ENCODE peak calls at places on chromosomes 4 and X, in eight cellular contexts. F, R, K, O, C, H, E and I are unnamed samples.

GRCh38 chr4:168765726-168766125 is 244.3 kb downstream of the CBR4 start:
- DNase-seq in C (no peak), F (no peak), E (no peak), H (no peak), R (no peak), O (peak), K (no peak), I (no peak)

GRCh38 chrX:2609431-2610238 is 81.5 kb upstream of the CD99 start:
- DNase-seq in K (no peak), F (no peak), H (no peak), R (no peak), O (peak), C (no peak), E (no peak), I (no peak)

GRCh38 chr4:105666693-105667092 is 41.8 kb downstream of the INTS12 start:
- DNase-seq in K (peak), H (no peak), C (peak), E (no peak), R (no peak), O (peak), F (no peak), I (no peak)

GRCh38 chrX:13081385-13082285 is 37.2 kb upstream of the FAM9C start:
- DNase-seq in K (no peak), E (no peak), R (no peak), C (no peak), O (peak), H (no peak), F (no peak), I (no peak)

GRCh38 chr4:87785858-87786509 is 13.4 kb upstream of the IBSP start:
- DNase-seq in E (no peak), R (peak), F (no peak), K (no peak), C (no peak), H (no peak), O (no peak), I (peak)

GRCh38 chr4:86935833-86936721 is 1.3 kb downstream of the AFF1 start:
- DNase-seq in E (no peak), C (no peak), H (no peak), F (peak), O (peak), R (no peak), K (peak), I (peak)

GRCh38 chr4:151744614-151745013 is 16.2 kb downstream of the GATB start:
- DNase-seq in K (peak), H (peak), R (no peak), O (peak), C (no peak), F (no peak), E (no peak), I (no peak)

GRCh38 chr4:3525532-3526430 is 6.4 kb downstream of the LRPAP1 start:
- DNase-seq in H (no peak), F (no peak), R (peak), K (no peak), E (no peak), O (no peak), C (no peak), I (peak)

GRCh38 chr4:86644892-86645291 is 50.8 kb downstream of the PTPN13 start:
- DNase-seq in R (no peak), E (no peak), O (no peak), F (no peak), C (no peak), K (no peak), H (no peak), I (no peak)

GRCh38 chr4:158236304-158237030 is 26.2 kb downstream of the TMEM144 start:
- DNase-seq in F (no peak), O (no peak), C (no peak), K (no peak), R (no peak), H (no peak), E (no peak), I (no peak)

GRCh38 chrX:71532078-71532752 is 689 bp upstream of the OGT start:
- DNase-seq in E (no peak), F (no peak), R (no peak), O (peak), C (peak), K (peak), H (no peak), I (no peak)

GRCh38 chr4:20323991-20324390 is 72.3 kb downstream of the SLIT2 start:
- DNase-seq in R (no peak), H (no peak), C (no peak), K (no peak), E (no peak), F (no peak), O (peak), I (no peak)

GRCh38 chr4:147590249-147590920 is 26.8 kb upstream of the TMEM184C start:
- DNase-seq in E (peak), R (no peak), F (no peak), K (peak), H (peak), O (peak), C (peak), I (no peak)

GRCh38 chrX:54419559-54420302 is 20.5 kb upstream of the TSR2 start:
- DNase-seq in R (no peak), H (no peak), C (no peak), F (no peak), K (no peak), E (no peak), O (no peak), I (no peak)

GRCh38 chr4:55609393-55609821 is 17.4 kb upstream of the PDCL2 start:
- DNase-seq in F (no peak), K (no peak), R (no peak), C (no peak), H (no peak), O (peak), E (no peak), I (no peak)

GRCh38 chrX:11944486-11944885 is 186.4 kb downstream of the MSL3 start:
- DNase-seq in R (no peak), O (peak), C (no peak), H (no peak), E (no peak), K (peak), F (no peak), I (no peak)

GRCh38 chr4:55444822-55445221 is 49.1 kb downstream of the TMEM165 start:
- DNase-seq in R (no peak), E (no peak), H (no peak), F (no peak), O (peak), C (peak), K (peak), I (no peak)

GRCh38 chr4:168501407-168501806 is 4.6 kb downstream of the PALLD start:
- DNase-seq in E (no peak), K (no peak), C (no peak), R (no peak), O (no peak), H (no peak), F (no peak), I (no peak)

GRCh38 chrX:154309041-154309775 is 13.6 kb downstream of the TKTL1 start:
- DNase-seq in E (no peak), K (no peak), H (no peak), F (no peak), O (no peak), C (no peak), R (peak), I (peak)

GRCh38 chrX:83934220-83934619 is 73.3 kb downstream of the CYLC1 start:
- DNase-seq in F (no peak), O (no peak), C (no peak), K (no peak), H (no peak), R (no peak), E (no peak), I (no peak)

GRCh38 chr4:18934197-18934596 is 912.6 kb upstream of the LCORL start:
- DNase-seq in O (peak), H (no peak), C (no peak), E (no peak), R (no peak), F (no peak), K (no peak), I (no peak)

GRCh38 chr4:118265312-118266144 is 87.3 kb downstream of the PRSS12 start:
- DNase-seq in R (no peak), O (no peak), C (no peak), K (no peak), H (no peak), E (no peak), F (no peak), I (peak)

GRCh38 chr4:185640809-185641675 is 105.7 kb upstream of the PDLIM3 start:
- DNase-seq in R (no peak), C (peak), K (no peak), E (peak), F (no peak), O (peak), H (peak), I (no peak)

GRCh38 chrX:39729834-39730670 is 367.7 kb downstream of the BCOR start:
- DNase-seq in E (no peak), K (no peak), H (no peak), F (peak), R (no peak), C (no peak), O (no peak), I (no peak)

GRCh38 chr4:113869743-113870375 is 108.3 kb upstream of the CAMK2D start:
- DNase-seq in O (peak), F (no peak), E (no peak), H (no peak), C (no peak), R (no peak), K (no peak), I (no peak)

GRCh38 chr4:110962616-110963015 is 339.7 kb upstream of the PITX2 start:
- DNase-seq in C (no peak), K (no peak), E (no peak), H (no peak), O (no peak), F (no peak), R (no peak), I (no peak)

GRCh38 chr4:6695660-6696581 is 2.2 kb downstream of the S100P start:
- DNase-seq in K (no peak), R (no peak), E (no peak), C (no peak), H (no peak), F (no peak), O (no peak), I (peak)

GRCh38 chr4:40969499-40969898 is 219.7 kb downstream of the NSUN7 start:
- DNase-seq in C (no peak), H (no peak), K (no peak), R (no peak), F (no peak), O (no peak), E (no peak), I (no peak)

GRCh38 chr4:168928875-168929274 is 81.2 kb downstream of the CBR4 start:
- DNase-seq in R (no peak), H (no peak), F (no peak), O (no peak), C (no peak), K (no peak), E (no peak), I (no peak)

GRCh38 chr4:94446386-94446785 is 5.4 kb upstream of the PDLIM5 start:
- DNase-seq in R (no peak), C (peak), F (no peak), E (no peak), K (no peak), H (peak), O (peak), I (no peak)

GRCh38 chr4:155946486-155946885 is 7.2 kb downstream of the CTSO start:
- DNase-seq in C (no peak), O (peak), F (no peak), R (no peak), K (no peak), H (no peak), E (no peak), I (no peak)

GRCh38 chr4:152951348-152951747 is 15.2 kb downstream of the FHDC1 start:
- DNase-seq in C (no peak), F (no peak), O (peak), E (no peak), K (no peak), R (no peak), H (no peak), I (no peak)

GRCh38 chrX:40411350-40412111 is 169.2 kb upstream of the ATP6AP2 start:
- DNase-seq in K (no peak), R (no peak), E (no peak), C (no peak), O (no peak), F (no peak), H (no peak), I (no peak)

GRCh38 chrX:154135458-154136229 is 8.4 kb upstream of the OPN1LW start:
- DNase-seq in R (no peak), F (no peak), K (no peak), E (no peak), H (no peak), C (no peak), O (no peak), I (no peak)